ENCODE peak calls at places on chromosomes 7 and 10, in ten cellular contexts. U is astrocyte, Q is DND-41, R is AG04450, W is psoas muscle, H is heart left ventricle, I is ascending aorta, Y is HFF-Myc, V is K562, E is astrocyte of the spinal cord. F is an unnamed sample.

GRCh38 chr7:47040795-47041194 is 541.1 kb downstream of the TNS3 start:
- DNase-seq in V (no peak), I (no peak), R (no peak), E (no peak), Y (no peak), Q (no peak), H (no peak), U (no peak), W (no peak), F (no peak)

GRCh38 chr10:132534348-132535064 is 3.1 kb upstream of the INPP5A start:
- DNase-seq in V (no peak), H (no peak), E (no peak), W (no peak), Y (no peak), I (no peak), Q (no peak), R (no peak), U (no peak), F (no peak)

GRCh38 chr10:79242620-79243152 is 104.6 kb upstream of the PPIF start:
- DNase-seq in R (peak; percentile 63), H (peak; percentile 82), I (no peak), W (peak; percentile 71), E (peak; percentile 82), Q (no peak), Y (no peak), V (no peak), U (peak; percentile 79), F (peak; percentile 46)

GRCh38 chr7:2151235-2151634 is 81.5 kb downstream of the MAD1L1 start:
- DNase-seq in W (peak; percentile 10), R (no peak), Y (no peak), I (no peak), U (no peak), Q (no peak), H (peak; percentile 46), E (no peak), V (no peak), F (no peak)

GRCh38 chr10:58868736-58869435 is 307.6 kb upstream of the PHYHIPL start:
- DNase-seq in W (no peak), Y (no peak), H (no peak), E (no peak), R (no peak), Q (no peak), I (no peak), V (no peak), U (peak; percentile 22), F (no peak)

GRCh38 chr7:113197274-113197673 is 78.9 kb upstream of the SMIM30 start:
- DNase-seq in H (no peak), V (no peak), W (no peak), U (peak; percentile 83), E (peak; percentile 80), I (no peak), R (peak; percentile 51), Q (no peak), Y (peak; percentile 10), F (peak; percentile 43)

GRCh38 chr10:95872158-95872711 is 35.5 kb upstream of the CC2D2B start:
- DNase-seq in Y (no peak), Q (no peak), I (no peak), W (no peak), E (no peak), V (no peak), U (no peak), H (no peak), R (no peak), F (no peak)

GRCh38 chr7:51467384-51468017 is 150.9 kb upstream of the COBL start:
- DNase-seq in H (no peak), Q (peak; percentile 58), I (no peak), U (no peak), V (no peak), E (no peak), Y (no peak), R (no peak), W (no peak), F (no peak)

GRCh38 chr7:157918326-157918725 is 581.5 kb downstream of the DNAJB6 start:
- DNase-seq in Q (no peak), U (no peak), W (no peak), E (no peak), H (no peak), I (no peak), Y (no peak), V (no peak), R (no peak), F (no peak)

DNA sequence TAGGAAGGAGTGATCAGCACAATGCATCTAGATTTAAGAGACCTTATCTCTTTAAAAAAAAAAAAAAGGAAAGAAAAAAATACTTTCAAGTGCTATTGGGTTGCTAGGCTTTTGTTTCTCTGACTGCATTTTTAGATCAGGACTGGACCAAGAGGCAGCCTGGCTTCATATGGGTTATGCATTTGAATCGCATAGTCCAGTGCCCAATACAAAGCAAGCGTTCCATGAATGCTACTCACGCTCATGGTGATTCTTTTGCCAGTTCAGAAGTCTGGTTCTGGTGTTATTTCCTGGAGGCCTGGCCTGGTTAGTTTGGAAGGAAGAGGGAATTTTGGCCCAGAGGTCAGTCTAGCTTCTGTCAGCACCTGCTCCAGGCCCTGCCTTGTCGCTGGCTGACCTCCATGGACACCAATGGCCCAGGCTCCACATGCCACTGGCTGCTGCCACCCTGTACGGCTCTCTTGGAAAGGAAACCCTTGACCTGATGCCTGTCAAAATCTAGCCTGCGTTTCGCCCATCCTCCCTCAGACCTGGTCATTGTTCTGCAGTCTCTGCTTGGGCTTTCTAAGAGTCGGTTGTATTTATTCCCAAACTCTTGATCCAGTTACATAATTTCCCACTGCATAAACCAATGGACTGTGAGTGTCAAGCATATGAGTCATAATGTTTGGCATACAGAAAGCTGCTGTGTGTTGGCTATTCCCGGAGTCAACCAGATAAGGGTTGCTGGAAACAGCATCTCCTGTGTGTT is 74.3 kb upstream of the MKX start:
- DNase-seq in W (peak; percentile 13), H (peak; percentile 76), Q (no peak), E (peak; percentile 67), I (no peak), R (peak; percentile 16), V (no peak), U (peak; percentile 87), Y (peak; percentile 56), F (peak; percentile 81)
- H3K4me3 ChIP-seq in W (no peak overlapping the region), H (no peak overlapping the region), Q (no peak overlapping the region), E (no peak overlapping the region), I (no peak overlapping the region), R (no peak overlapping the region), V (no peak overlapping the region), U (no peak overlapping the region), Y (no peak overlapping the region), F (no peak overlapping the region)

GRCh38 chr7:135338151-135338550 is 104.5 kb downstream of the STRA8 start:
- DNase-seq in V (no peak), Q (no peak), Y (no peak), H (no peak), R (no peak), U (no peak), I (no peak), E (no peak), W (no peak), F (no peak)

GRCh38 chr7:135337506-135337905 is 103.9 kb downstream of the STRA8 start:
- DNase-seq in H (no peak), E (no peak), Q (no peak), U (no peak), I (no peak), W (no peak), Y (no peak), R (no peak), V (no peak), F (no peak)

GRCh38 chr7:135342887-135343286 is 109.2 kb downstream of the STRA8 start:
- DNase-seq in W (no peak), I (no peak), H (peak; percentile 73), Y (no peak), R (no peak), E (no peak), U (no peak), V (no peak), Q (no peak), F (no peak)

GRCh38 chr7:135341049-135341448 is 107.4 kb downstream of the STRA8 start:
- DNase-seq in I (no peak), R (no peak), V (no peak), U (no peak), Y (no peak), E (no peak), Q (no peak), W (no peak), H (no peak), F (no peak)

GRCh38 chr7:135343361-135343760 is 109.7 kb downstream of the STRA8 start:
- DNase-seq in V (no peak), Y (no peak), R (no peak), Q (no peak), I (no peak), W (no peak), U (no peak), H (no peak), E (no peak), F (no peak)
- TF ChIP-seq CTCF in V (no peak), Y (no peak), R (no peak), Q (no peak), I (no peak), W (no peak), U (no peak), H (no peak), E (no peak), F (no peak)

DNA sequence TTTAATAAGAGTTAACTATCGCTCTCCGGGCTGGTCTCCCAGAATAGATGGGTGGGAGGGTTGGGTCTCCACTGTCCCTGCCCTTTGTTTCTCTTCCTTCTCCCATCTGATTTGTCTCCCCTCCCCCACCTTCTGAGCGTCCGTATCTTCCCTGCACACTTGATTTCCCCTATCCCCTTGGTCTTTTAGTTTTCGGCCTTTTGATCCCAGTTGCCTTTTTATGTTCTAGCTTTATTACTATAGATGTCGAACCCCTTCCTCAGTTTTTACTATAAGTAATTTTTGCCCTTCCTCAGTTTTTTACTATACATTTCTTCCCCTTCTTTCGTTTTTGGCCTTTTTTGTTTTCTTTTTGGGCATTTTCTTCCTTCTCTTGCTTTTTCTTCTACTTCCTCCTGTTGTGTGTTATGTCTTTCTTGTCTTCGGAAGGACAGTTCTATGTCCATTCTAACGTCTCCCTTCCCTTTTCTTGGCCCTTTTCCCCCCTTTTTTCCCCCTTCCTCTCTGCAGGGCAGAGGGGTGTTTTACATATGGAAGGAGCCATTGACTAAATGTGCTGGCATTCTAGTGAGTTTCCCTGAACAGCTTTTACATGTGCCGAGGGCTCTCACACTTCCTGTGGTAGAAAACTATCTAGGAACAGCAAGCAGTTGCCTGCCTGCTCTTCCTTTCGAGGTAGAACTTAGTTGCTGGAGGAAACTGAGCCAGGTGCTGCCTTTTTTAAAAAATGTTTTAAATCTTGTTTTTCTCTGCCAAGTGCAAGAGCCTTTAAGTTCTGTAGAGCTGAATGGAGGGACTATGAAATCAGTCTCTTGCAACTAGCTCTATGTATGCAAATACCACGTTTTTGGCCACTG is 2.8 kb downstream of the TET1 start:
- DNase-seq in V (peak; percentile 67), U (peak; percentile 54), H (no peak), E (peak; percentile 60), I (no peak), R (no peak), Y (no peak), Q (peak; percentile 56), W (no peak), F (no peak)
- H3K4me3 ChIP-seq in V (peak overlapping the region; percentile 88), U (peak overlapping the region; percentile 54), H (peak overlapping the region; percentile 67), E (peak overlapping the region; percentile 60), I (peak overlapping the region; percentile 59), R (peak overlapping the region; percentile 77), Y (peak overlapping the region; percentile 90), Q (peak overlapping the region; percentile 50), W (peak overlapping the region; percentile 73), F (no peak overlapping the region)

DNA sequence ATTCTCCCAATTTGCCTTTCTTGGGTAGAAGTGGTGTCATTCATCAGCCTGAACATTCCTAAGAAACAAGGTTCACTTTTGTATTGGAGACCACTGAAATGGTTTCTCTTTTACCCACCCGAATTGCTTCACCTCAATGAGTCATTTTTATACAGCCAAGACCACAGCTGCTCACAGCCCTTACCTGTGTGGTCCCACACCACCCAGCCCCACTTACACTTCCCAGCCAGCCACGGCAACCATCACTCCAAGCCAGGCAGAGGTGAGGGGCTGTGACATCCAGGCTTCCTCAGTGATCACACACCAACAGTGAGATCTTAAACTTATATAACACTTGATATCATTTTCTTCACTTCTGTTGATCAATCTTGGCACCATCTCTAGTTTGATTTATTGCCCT is 20.7 kb downstream of the OR13A1 start:
- DNase-seq in I (no peak), U (no peak), H (no peak), W (no peak), E (no peak), Q (no peak), R (no peak), Y (no peak), V (no peak), F (no peak)
- TF ChIP-seq CTCF in I (no peak), U (no peak), H (no peak), W (no peak), E (no peak), Q (no peak), R (no peak), Y (no peak), V (no peak), F (no peak)

F was measured in AG09309.